ENCODE peak calls at places on chromosomes 16 and 17, in five cellular contexts. C is activated B cell treated with CpG ODN at 0.5 μM for 24 hours, L is cardiac muscle cell, E is GM23338, X is neural progenitor cell. I is an unnamed sample.

GRCh38 chr16:28563218-28563617 is 9.5 kb downstream of the SGF29 start:
- DNase-seq in C (no peak), L (no peak), E (no peak), X (no peak), I (no peak)

GRCh38 chr17:58643147-58643546 is 48.7 kb downstream of the TEX14 start:
- DNase-seq in C (no peak), L (peak; percentile 69), E (no peak), X (no peak), I (no peak)

GRCh38 chr16:30186782-30187555 is 3.6 kb downstream of the CORO1A start:
- DNase-seq in C (peak; percentile 74), L (peak; percentile 51), E (peak; percentile 85), X (peak; percentile 74), I (peak; percentile 66)

GRCh38 chr17:77889135-77889505 is 69.4 kb upstream of the TNRC6C start:
- DNase-seq in C (no peak), L (no peak), E (no peak), X (no peak), I (no peak)

GRCh38 chr17:74606050-74606449 is 14.0 kb upstream of the CD300LD start:
- DNase-seq in C (no peak), L (no peak), E (no peak), X (no peak), I (no peak)

GRCh38 chr16:87723224-87723619 is 42.6 kb downstream of the KLHDC4 start:
- DNase-seq in C (no peak), L (peak; percentile 72), E (no peak), X (no peak), I (peak; percentile 74)

GRCh38 chr17:79455636-79456035 is 155.2 kb downstream of the RBFOX3 start:
- DNase-seq in C (no peak), L (no peak), E (no peak), X (no peak), I (no peak)

GRCh38 chr17:69059458-69060205 is 1.1 kb downstream of the ABCA9 start:
- DNase-seq in C (no peak), L (peak; percentile 80), E (no peak), X (no peak), I (no peak)

GRCh38 chr16:89581045-89581695 is 5.6 kb downstream of the CPNE7 start:
- DNase-seq in C (no peak), L (peak; percentile 97), E (no peak), X (no peak), I (no peak)

GRCh38 chr16:31453255-31454204 is 5.8 kb upstream of the ARMC5 start:
- DNase-seq in C (no peak), L (peak; percentile 65), E (peak; percentile 62), X (peak; percentile 48), I (no peak)

GRCh38 chr16:78437352-78437968 is 338.0 kb downstream of the WWOX start:
- DNase-seq in C (no peak), L (peak; percentile 27), E (peak; percentile 76), X (peak; percentile 69), I (peak; percentile 46)

GRCh38 chr16:66399930-66400329 is 27.2 kb upstream of the BEAN1 start:
- DNase-seq in C (no peak), L (peak; percentile 77), E (no peak), X (peak; percentile 34), I (no peak)

GRCh38 chr17:59830007-59830630 is 62.6 kb downstream of the TUBD1 start:
- DNase-seq in C (no peak), L (peak; percentile 85), E (no peak), X (no peak), I (no peak)

GRCh38 chr17:79465011-79466006 is 145.5 kb downstream of the RBFOX3 start:
- DNase-seq in C (no peak), L (no peak), E (no peak), X (no peak), I (no peak)

GRCh38 chr17:35892091-35892637 is 12.0 kb upstream of the CCL5 start:
- DNase-seq in C (no peak), L (peak; percentile 81), E (peak; percentile 2), X (no peak), I (peak; percentile 58)

GRCh38 chr17:69654981-69655581 is 240.6 kb downstream of the MAP2K6 start:
- DNase-seq in C (no peak), L (peak; percentile 69), E (no peak), X (no peak), I (no peak)

GRCh38 chr17:6556121-6557039 is at the start of gene PITPNM3:
- DNase-seq in C (no peak), L (no peak), E (peak; percentile 66), X (peak; percentile 72), I (peak; percentile 56)

GRCh38 chr17:39462644-39463375 is 1.5 kb downstream of the CDK12 start:
- DNase-seq in C (peak; percentile 17), L (peak; percentile 6), E (peak; percentile 19), X (peak; percentile 25), I (no peak)

GRCh38 chr17:2703606-2704005 is 8.0 kb downstream of the CLUH start:
- DNase-seq in C (no peak), L (no peak), E (no peak), X (no peak), I (no peak)

GRCh38 chr17:62892870-62893338 is 73.1 kb upstream of the TANC2 start:
- DNase-seq in C (no peak), L (peak; percentile 79), E (peak; percentile 40), X (no peak), I (no peak)

GRCh38 chr17:35094902-35095301 is 24.8 kb downstream of the RAD51D start:
- DNase-seq in C (no peak), L (peak; percentile 85), E (no peak), X (no peak), I (no peak)

GRCh38 chr16:19424478-19424877 is 6.8 kb downstream of the TMC5 start:
- DNase-seq in C (no peak), L (no peak), E (no peak), X (no peak), I (no peak)

GRCh38 chr17:73067075-73067474 is 25.4 kb downstream of the SLC39A11 start:
- DNase-seq in C (no peak), L (no peak), E (no peak), X (no peak), I (no peak)

GRCh38 chr16:14549789-14550153 is 80.3 kb downstream of the PARN start:
- DNase-seq in C (no peak), L (no peak), E (no peak), X (no peak), I (no peak)

GRCh38 chr17:9150407-9151090 is 129.2 kb downstream of the NTN1 start:
- DNase-seq in C (no peak), L (peak; percentile 16), E (no peak), X (peak; percentile 83), I (no peak)

GRCh38 chr16:13957197-13958078 is 37.5 kb downstream of the ERCC4 start:
- DNase-seq in C (no peak), L (peak; percentile 96), E (no peak), X (peak; percentile 28), I (peak; percentile 56)

GRCh38 chr17:77421635-77421982 is 280.8 kb downstream of the SEC14L1 start:
- DNase-seq in C (no peak), L (no peak), E (no peak), X (no peak), I (no peak)

GRCh38 chr17:42819939-42820535 is 4.0 kb downstream of the BECN1 start:
- DNase-seq in C (peak; percentile 43), L (peak; percentile 67), E (peak; percentile 93), X (peak; percentile 88), I (peak; percentile 71)

GRCh38 chr17:75400326-75400939 is 5.0 kb downstream of the GRB2 start:
- DNase-seq in C (no peak), L (no peak), E (no peak), X (no peak), I (no peak)

GRCh38 chr17:82559779-82560642 is 40.5 kb downstream of the FOXK2 start:
- DNase-seq in C (no peak), L (no peak), E (no peak), X (no peak), I (no peak)

DNA sequence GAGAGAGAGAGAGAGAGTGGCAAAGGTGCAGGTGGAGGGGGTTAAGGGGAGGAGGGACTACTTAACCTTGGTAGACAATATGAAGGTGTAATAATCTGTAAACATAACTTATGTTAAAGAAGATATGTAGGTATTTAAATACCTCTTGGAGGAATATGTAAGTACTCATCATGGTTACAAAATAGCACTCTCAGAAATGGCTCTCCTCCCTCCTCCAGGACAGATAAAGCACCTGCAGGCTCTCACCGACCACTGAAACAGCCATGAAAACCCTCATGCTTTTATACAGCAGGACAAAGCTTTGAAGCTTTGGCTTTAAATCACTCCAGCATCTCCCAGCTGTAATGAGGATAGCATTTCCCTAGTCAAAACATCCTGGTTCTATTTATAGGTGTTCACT is 69.0 kb upstream of the PMFBP1 start:
- DNase-seq in C (no peak), L (no peak), E (no peak), X (no peak), I (no peak)
- TF ChIP-seq CTCF in C (no peak), L (no peak), E (no peak), X (no peak), I (no peak)

GRCh38 chr17:56505154-56505756 is 88.2 kb upstream of the NOG start:
- DNase-seq in C (no peak), L (no peak), E (no peak), X (no peak), I (no peak)

GRCh38 chr17:56510554-56511342 is 82.8 kb upstream of the NOG start:
- DNase-seq in C (no peak), L (no peak), E (peak; percentile 21), X (no peak), I (no peak)

GRCh38 chr17:56502120-56502519 is 91.4 kb upstream of the NOG start:
- DNase-seq in C (no peak), L (no peak), E (no peak), X (no peak), I (no peak)

DNA sequence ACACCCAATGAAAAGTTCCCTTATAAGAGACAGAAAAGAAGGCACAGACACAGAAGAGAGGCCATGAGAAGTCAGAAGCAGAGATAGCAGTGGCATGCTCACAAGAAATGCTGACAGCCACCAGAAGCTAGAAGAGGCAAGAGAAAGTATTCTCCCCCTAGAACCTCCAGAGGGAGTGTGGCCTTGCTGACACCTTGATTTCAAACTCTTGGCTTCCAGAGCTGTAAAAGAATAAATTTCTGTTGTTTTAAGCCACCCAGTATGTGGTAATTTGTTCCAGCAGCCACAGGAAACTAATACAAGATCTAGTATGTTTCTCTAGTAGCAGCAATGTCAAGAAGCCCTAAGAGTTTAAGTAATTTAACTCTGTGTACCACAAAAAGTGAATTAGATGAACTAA is 87.2 kb upstream of the NOG start:
- DNase-seq in C (no peak), L (no peak), E (peak; percentile 17), X (no peak), I (no peak)
- TF ChIP-seq CTCF in C (no peak), L (no peak), E (peak; percentile 14), X (no peak), I (no peak)

GRCh38 chr16:81745704-81746558 is 33.2 kb upstream of the PLCG2 start:
- DNase-seq in C (peak; percentile 68), L (peak; percentile 63), E (peak; percentile 80), X (peak; percentile 58), I (peak; percentile 85)
- TF ChIP-seq CTCF in C (no peak), L (no peak), E (no peak), X (no peak), I (no peak)

GRCh38 chr16:11976850-11977205 is 294 bp downstream of the SNX29 start:
- DNase-seq in C (no peak), L (no peak), E (peak; percentile 43), X (no peak), I (no peak)

GRCh38 chr16:11968577-11968976 is 3.6 kb downstream of the TNFRSF17 start:
- DNase-seq in C (no peak), L (no peak), E (no peak), X (no peak), I (no peak)

GRCh38 chr16:11967195-11967911 is 2.3 kb downstream of the TNFRSF17 start:
- DNase-seq in C (no peak), L (no peak), E (no peak), X (no peak), I (no peak)

GRCh38 chr16:11973065-11973464 is 3.5 kb upstream of the SNX29 start:
- DNase-seq in C (no peak), L (no peak), E (no peak), X (no peak), I (no peak)

GRCh38 chr16:11972128-11972527 is 4.4 kb upstream of the SNX29 start:
- DNase-seq in C (no peak), L (peak; percentile 38), E (peak; percentile 66), X (no peak), I (no peak)
- TF ChIP-seq CTCF in C (no peak), L (peak; percentile 23), E (peak; percentile 40), X (peak; percentile 31), I (no peak)